ENCODE peak calls at places on chromosomes 6 and 20, in nine cellular contexts. One of them, this sample, is unnamed.
A peak's percentile ranks its signal among the peaks of the same experiment; 100 is the strongest.

GRCh38 chr6:4664117-4664626 is 112.0 kb upstream of the CDYL start:
- DNase-seq in aorta: peak; percentile 84
- DNase-seq in hepatic stellate cell: no peak
- DNase-seq in WTC11: no peak
- DNase-seq in activated T-cell treated with anti-CD3 and anti-CD28 coated beads for 1 hour: no peak
- DNase-seq in SJCRH30: no peak
- DNase-seq in CD8-positive, alpha-beta T cell: peak; percentile 11
- DNase-seq in NCI-H1417: no peak
- DNase-seq in CD8-positive, alpha-beta memory T cell: no peak
- DNase-seq in this sample: no peak

GRCh38 chr6:157759028-157759427 is 64.0 kb upstream of the SNX9 start:
- DNase-seq in CD8-positive, alpha-beta T cell: no peak
- DNase-seq in NCI-H1417: no peak
- DNase-seq in hepatic stellate cell: no peak
- DNase-seq in aorta: no peak
- DNase-seq in WTC11: no peak
- DNase-seq in activated T-cell treated with anti-CD3 and anti-CD28 coated beads for 1 hour: no peak
- DNase-seq in CD8-positive, alpha-beta memory T cell: no peak
- DNase-seq in SJCRH30: no peak
- DNase-seq in this sample: no peak

GRCh38 chr6:24936641-24937317 is 1.0 kb upstream of the RIPOR2 start:
- DNase-seq in NCI-H1417: no peak
- DNase-seq in SJCRH30: no peak
- DNase-seq in CD8-positive, alpha-beta T cell: no peak
- DNase-seq in CD8-positive, alpha-beta memory T cell: no peak
- DNase-seq in activated T-cell treated with anti-CD3 and anti-CD28 coated beads for 1 hour: peak; percentile 40
- DNase-seq in hepatic stellate cell: no peak
- DNase-seq in aorta: no peak
- DNase-seq in WTC11: no peak
- DNase-seq in this sample: peak; percentile 24

GRCh38 chr20:32159766-32160221 is 47.7 kb downstream of the PLAGL2 start:
- DNase-seq in aorta: no peak
- DNase-seq in CD8-positive, alpha-beta T cell: no peak
- DNase-seq in activated T-cell treated with anti-CD3 and anti-CD28 coated beads for 1 hour: no peak
- DNase-seq in WTC11: no peak
- DNase-seq in NCI-H1417: no peak
- DNase-seq in hepatic stellate cell: no peak
- DNase-seq in CD8-positive, alpha-beta memory T cell: no peak
- DNase-seq in SJCRH30: no peak
- DNase-seq in this sample: no peak

GRCh38 chr6:130676077-130676772 is 151.0 kb upstream of the SMLR1 start:
- DNase-seq in hepatic stellate cell: no peak
- DNase-seq in activated T-cell treated with anti-CD3 and anti-CD28 coated beads for 1 hour: no peak
- DNase-seq in CD8-positive, alpha-beta T cell: no peak
- DNase-seq in WTC11: peak; percentile 14
- DNase-seq in CD8-positive, alpha-beta memory T cell: no peak
- DNase-seq in NCI-H1417: peak; percentile 57
- DNase-seq in SJCRH30: peak; percentile 90
- DNase-seq in aorta: no peak
- DNase-seq in this sample: no peak

GRCh38 chr20:49052334-49052733 is 6.2 kb downstream of the CSE1L start:
- DNase-seq in hepatic stellate cell: no peak
- DNase-seq in NCI-H1417: no peak
- DNase-seq in CD8-positive, alpha-beta memory T cell: no peak
- DNase-seq in aorta: no peak
- DNase-seq in activated T-cell treated with anti-CD3 and anti-CD28 coated beads for 1 hour: no peak
- DNase-seq in WTC11: no peak
- DNase-seq in CD8-positive, alpha-beta T cell: no peak
- DNase-seq in SJCRH30: peak; percentile 44
- DNase-seq in this sample: no peak

GRCh38 chr6:117840541-117840983 is 66.5 kb upstream of the SLC35F1 start:
- DNase-seq in CD8-positive, alpha-beta memory T cell: no peak
- DNase-seq in NCI-H1417: peak; percentile 64
- DNase-seq in SJCRH30: peak; percentile 71
- DNase-seq in aorta: no peak
- DNase-seq in WTC11: no peak
- DNase-seq in CD8-positive, alpha-beta T cell: no peak
- DNase-seq in activated T-cell treated with anti-CD3 and anti-CD28 coated beads for 1 hour: no peak
- DNase-seq in hepatic stellate cell: no peak
- DNase-seq in this sample: no peak

GRCh38 chr6:124722479-124722878 is 239.8 kb upstream of the RNF217 start:
- DNase-seq in CD8-positive, alpha-beta T cell: no peak
- DNase-seq in CD8-positive, alpha-beta memory T cell: no peak
- DNase-seq in SJCRH30: no peak
- DNase-seq in activated T-cell treated with anti-CD3 and anti-CD28 coated beads for 1 hour: no peak
- DNase-seq in aorta: no peak
- DNase-seq in NCI-H1417: no peak
- DNase-seq in hepatic stellate cell: no peak
- DNase-seq in WTC11: no peak
- DNase-seq in this sample: no peak

GRCh38 chr6:90144928-90145520 is 151.6 kb downstream of the BACH2 start:
- DNase-seq in hepatic stellate cell: no peak
- DNase-seq in CD8-positive, alpha-beta memory T cell: no peak
- DNase-seq in CD8-positive, alpha-beta T cell: no peak
- DNase-seq in activated T-cell treated with anti-CD3 and anti-CD28 coated beads for 1 hour: no peak
- DNase-seq in SJCRH30: no peak
- DNase-seq in NCI-H1417: no peak
- DNase-seq in WTC11: no peak
- DNase-seq in aorta: no peak
- DNase-seq in this sample: no peak

GRCh38 chr20:50659975-50660670 is 31.2 kb downstream of the RIPOR3 start:
- DNase-seq in CD8-positive, alpha-beta T cell: no peak
- DNase-seq in aorta: no peak
- DNase-seq in activated T-cell treated with anti-CD3 and anti-CD28 coated beads for 1 hour: no peak
- DNase-seq in hepatic stellate cell: no peak
- DNase-seq in CD8-positive, alpha-beta memory T cell: no peak
- DNase-seq in SJCRH30: no peak
- DNase-seq in NCI-H1417: no peak
- DNase-seq in WTC11: no peak
- DNase-seq in this sample: no peak

GRCh38 chr6:32583527-32583898 is 6.1 kb downstream of the HLA-DRB1 start:
- DNase-seq in activated T-cell treated with anti-CD3 and anti-CD28 coated beads for 1 hour: no peak
- DNase-seq in CD8-positive, alpha-beta T cell: no peak
- DNase-seq in aorta: no peak
- DNase-seq in CD8-positive, alpha-beta memory T cell: no peak
- DNase-seq in hepatic stellate cell: no peak
- DNase-seq in NCI-H1417: no peak
- DNase-seq in SJCRH30: no peak
- DNase-seq in WTC11: no peak
- DNase-seq in this sample: no peak

GRCh38 chr20:10637062-10637559 is 36.7 kb downstream of the JAG1 start:
- DNase-seq in CD8-positive, alpha-beta memory T cell: no peak
- DNase-seq in SJCRH30: no peak
- DNase-seq in activated T-cell treated with anti-CD3 and anti-CD28 coated beads for 1 hour: no peak
- DNase-seq in hepatic stellate cell: peak; percentile 56
- DNase-seq in WTC11: no peak
- DNase-seq in aorta: peak; percentile 90
- DNase-seq in NCI-H1417: no peak
- DNase-seq in CD8-positive, alpha-beta T cell: no peak
- DNase-seq in this sample: no peak

GRCh38 chr20:25299801-25300200 is 51.9 kb downstream of the PYGB start:
- DNase-seq in NCI-H1417: no peak
- DNase-seq in activated T-cell treated with anti-CD3 and anti-CD28 coated beads for 1 hour: no peak
- DNase-seq in CD8-positive, alpha-beta memory T cell: no peak
- DNase-seq in CD8-positive, alpha-beta T cell: no peak
- DNase-seq in SJCRH30: peak; percentile 85
- DNase-seq in WTC11: no peak
- DNase-seq in hepatic stellate cell: peak; percentile 53
- DNase-seq in aorta: no peak
- DNase-seq in this sample: no peak

GRCh38 chr20:1838479-1839279 is 56.5 kb upstream of the SIRPA start:
- DNase-seq in aorta: no peak
- DNase-seq in WTC11: no peak
- DNase-seq in SJCRH30: no peak
- DNase-seq in activated T-cell treated with anti-CD3 and anti-CD28 coated beads for 1 hour: no peak
- DNase-seq in hepatic stellate cell: no peak
- DNase-seq in CD8-positive, alpha-beta T cell: no peak
- DNase-seq in CD8-positive, alpha-beta memory T cell: no peak
- DNase-seq in NCI-H1417: peak; percentile 93
- DNase-seq in this sample: no peak

GRCh38 chr6:90008908-90009501 is 114.7 kb downstream of the GJA10 start:
- DNase-seq in WTC11: no peak
- DNase-seq in activated T-cell treated with anti-CD3 and anti-CD28 coated beads for 1 hour: no peak
- DNase-seq in aorta: no peak
- DNase-seq in CD8-positive, alpha-beta memory T cell: no peak
- DNase-seq in hepatic stellate cell: no peak
- DNase-seq in CD8-positive, alpha-beta T cell: no peak
- DNase-seq in NCI-H1417: no peak
- DNase-seq in SJCRH30: no peak
- DNase-seq in this sample: peak; percentile 56

GRCh38 chr20:36028106-36028826 is 59.9 kb downstream of the CNBD2 start:
- DNase-seq in NCI-H1417: no peak
- DNase-seq in WTC11: no peak
- DNase-seq in activated T-cell treated with anti-CD3 and anti-CD28 coated beads for 1 hour: no peak
- DNase-seq in CD8-positive, alpha-beta memory T cell: no peak
- DNase-seq in SJCRH30: no peak
- DNase-seq in CD8-positive, alpha-beta T cell: no peak
- DNase-seq in hepatic stellate cell: no peak
- DNase-seq in aorta: no peak
- DNase-seq in this sample: no peak